ENCODE peak calls at places on chromosomes 6 and 20, in ten cellular contexts. K, U, I, F, Z, M, Q, V, Y and B are unnamed samples.

GRCh38 chr20:52965380-52965779 is 6.8 kb upstream of the TSHZ2 start:
- DNase-seq in K (no peak), U (no peak), I (no peak), F (no peak), Z (no peak), M (no peak), Q (no peak), V (no peak), Y (no peak), B (no peak)

GRCh38 chr6:92122746-92123145 is 1296.6 kb downstream of the EPHA7 start:
- DNase-seq in K (no peak), U (no peak), I (peak), F (no peak), Z (no peak), M (no peak), Q (no peak), V (no peak), Y (no peak), B (no peak)

GRCh38 chr20:63951398-63952209 is 4.6 kb downstream of the UCKL1 start:
- DNase-seq in K (no peak), U (no peak), I (peak), F (no peak), Z (no peak), M (no peak), Q (no peak), V (no peak), Y (peak), B (no peak)

GRCh38 chr6:110687326-110687725 is 127.9 kb downstream of the CDK19 start:
- DNase-seq in K (no peak), U (no peak), I (no peak), F (no peak), Z (no peak), M (no peak), Q (no peak), V (no peak), Y (no peak), B (no peak)

GRCh38 chr6:30730611-30731435 is 10.7 kb downstream of the TUBB start:
- DNase-seq in K (peak), U (peak), I (peak), F (peak), Z (peak), M (peak), Q (peak), V (no peak), Y (peak), B (no peak)

GRCh38 chr6:117448011-117448410 is 22.3 kb upstream of the ROS1 start:
- DNase-seq in K (no peak), U (no peak), I (no peak), F (peak), Z (no peak), M (no peak), Q (no peak), V (no peak), Y (no peak), B (no peak)

GRCh38 chr6:37987008-37987407 is 167.5 kb downstream of the ZFAND3 start:
- DNase-seq in K (no peak), U (no peak), I (no peak), F (no peak), Z (no peak), M (no peak), Q (no peak), V (peak), Y (no peak), B (peak)

GRCh38 chr6:136058852-136059251 is 191.3 kb downstream of the MTFR2 start:
- DNase-seq in K (no peak), U (no peak), I (no peak), F (no peak), Z (no peak), M (no peak), Q (no peak), V (no peak), Y (no peak), B (no peak)

GRCh38 chr6:112511441-112511840 is 164.3 kb downstream of the RFPL4B start:
- DNase-seq in K (no peak), U (no peak), I (no peak), F (no peak), Z (no peak), M (no peak), Q (no peak), V (no peak), Y (no peak), B (no peak)

GRCh38 chr6:14316911-14317535 is 199.5 kb downstream of the CD83 start:
- DNase-seq in K (no peak), U (no peak), I (no peak), F (peak), Z (peak), M (no peak), Q (no peak), V (no peak), Y (no peak), B (no peak)

GRCh38 chr6:4447646-4448315 is 312.4 kb upstream of the ECI2 start:
- DNase-seq in K (no peak), U (no peak), I (no peak), F (no peak), Z (no peak), M (no peak), Q (no peak), V (no peak), Y (no peak), B (no peak)

GRCh38 chr20:2418388-2418787 is 37.7 kb downstream of the TGM6 start:
- DNase-seq in K (no peak), U (no peak), I (no peak), F (no peak), Z (no peak), M (no peak), Q (no peak), V (no peak), Y (no peak), B (no peak)

GRCh38 chr6:37483917-37484785 is 15.5 kb downstream of the CCDC167 start:
- DNase-seq in K (peak), U (peak), I (peak), F (peak), Z (peak), M (peak), Q (peak), V (no peak), Y (peak), B (no peak)

GRCh38 chr6:43059168-43060033 is at the start of the genes KLC4 and MRPL2:
- DNase-seq in K (peak), U (peak), I (peak), F (peak), Z (peak), M (peak), Q (peak), V (peak), Y (peak), B (peak)

GRCh38 chr6:134372603-134373281 is 54.8 kb upstream of the SGK1 start:
- DNase-seq in K (no peak), U (no peak), I (no peak), F (no peak), Z (no peak), M (no peak), Q (no peak), V (no peak), Y (peak), B (no peak)

GRCh38 chr6:30617565-30618269 is at the start of gene MRPS18B:
- DNase-seq in K (peak), U (peak), I (peak), F (peak), Z (peak), M (peak), Q (peak), V (peak), Y (peak), B (peak)

GRCh38 chr6:45423111-45423900 is 45.6 kb upstream of the SUPT3H start:
- DNase-seq in K (no peak), U (peak), I (peak), F (peak), Z (peak), M (no peak), Q (no peak), V (no peak), Y (peak), B (no peak)

GRCh38 chr6:121436966-121437756 is 1.7 kb downstream of the GJA1 start:
- DNase-seq in K (no peak), U (peak), I (peak), F (peak), Z (peak), M (peak), Q (no peak), V (no peak), Y (peak), B (no peak)

GRCh38 chr6:35417979-35418661 is 34.0 kb upstream of the FANCE start:
- DNase-seq in K (no peak), U (no peak), I (no peak), F (no peak), Z (no peak), M (no peak), Q (no peak), V (no peak), Y (no peak), B (no peak)

GRCh38 chr6:87798393-87799278 is 96.6 kb upstream of the AKIRIN2 start:
- DNase-seq in K (no peak), U (no peak), I (no peak), F (no peak), Z (no peak), M (no peak), Q (no peak), V (no peak), Y (no peak), B (no peak)

GRCh38 chr20:17210983-17211382 is 15.9 kb upstream of the PCSK2 start:
- DNase-seq in K (no peak), U (no peak), I (no peak), F (no peak), Z (no peak), M (no peak), Q (no peak), V (no peak), Y (no peak), B (no peak)